ENCODE peak calls at places on chromosomes 4 and X, in eight cellular contexts. R is IMR-90, X is A549, L is lower lobe of right lung, U is uterus, D is cardiac muscle cell, O is upper lobe of right lung, J is OCI-LY7. K is an unnamed sample. For H3K4me1, the result is how much of the 10 kb centered on the place peaks cover.

GRCh38 chr4:106717094-106717493 is 319.0 kb downstream of the DKK2 start:
- DNase-seq in R (no peak), X (no peak), L (no peak), U (no peak), D (no peak), O (no peak), J (no peak), K (no peak)

GRCh38 chr4:24742335-24742734 is 53.0 kb upstream of the SOD3 start:
- DNase-seq in R (no peak), X (no peak), L (no peak), U (no peak), D (no peak), O (no peak), J (no peak), K (no peak)

GRCh38 chrX:69070949-69071650 is 94.2 kb downstream of the PJA1 start:
- DNase-seq in R (no peak), X (no peak), L (no peak), U (peak), D (peak), O (no peak), J (no peak), K (no peak)

GRCh38 chrX:33969105-33969504 is 163.0 kb downstream of the FAM47A start:
- DNase-seq in R (no peak), X (no peak), L (no peak), U (no peak), D (no peak), O (no peak), J (no peak), K (no peak)

GRCh38 chr4:37236165-37236564 is 8.4 kb upstream of the NWD2 start:
- DNase-seq in R (no peak), X (no peak), L (no peak), U (no peak), D (no peak), O (no peak), J (no peak), K (no peak)

GRCh38 chrX:68183612-68184214 is 249.6 kb downstream of the OPHN1 start:
- DNase-seq in R (peak), X (peak), L (no peak), U (no peak), D (peak), O (no peak), J (no peak), K (no peak)

GRCh38 chr4:79331126-79331876 is 5.4 kb upstream of the NAA11 start:
- DNase-seq in R (no peak), X (no peak), L (no peak), U (no peak), D (no peak), O (no peak), J (no peak), K (no peak)

GRCh38 chr4:11687727-11688126 is 259.0 kb upstream of the HS3ST1 start:
- DNase-seq in R (no peak), X (no peak), L (no peak), U (no peak), D (no peak), O (no peak), J (no peak), K (no peak)

GRCh38 chr4:168541608-168541953 is 44.7 kb downstream of the PALLD start:
- DNase-seq in R (peak), X (no peak), L (no peak), U (no peak), D (no peak), O (no peak), J (no peak), K (no peak)

GRCh38 chr4:168942985-168943384 is 67.1 kb downstream of the CBR4 start:
- DNase-seq in R (no peak), X (no peak), L (no peak), U (no peak), D (no peak), O (no peak), J (peak), K (no peak)

GRCh38 chrX:149151805-149152757 is 353.0 kb downstream of the IDS start:
- DNase-seq in R (no peak), X (no peak), L (no peak), U (no peak), D (no peak), O (no peak), J (no peak), K (no peak)

GRCh38 chrX:132636080-132636479 is 147.2 kb upstream of the MBNL3 start:
- DNase-seq in R (no peak), X (no peak), L (no peak), U (no peak), D (no peak), O (no peak), J (no peak), K (no peak)

GRCh38 chr4:102535398-102536082 is 34.4 kb downstream of the NFKB1 start:
- DNase-seq in R (peak), X (no peak), L (no peak), U (no peak), D (no peak), O (no peak), J (no peak), K (no peak)

GRCh38 chr4:182143086-182143821 is 99.9 kb upstream of the TENM3 start:
- DNase-seq in R (peak), X (no peak), L (no peak), U (peak), D (peak), O (no peak), J (no peak), K (peak)

GRCh38 chrX:42824541-42824940 is 46.6 kb upstream of the PPP1R2C start:
- DNase-seq in R (no peak), X (no peak), L (no peak), U (no peak), D (no peak), O (no peak), J (no peak), K (no peak)

GRCh38 chr4:183522821-183523220 is 18.0 kb downstream of the ING2 start:
- DNase-seq in R (no peak), X (no peak), L (no peak), U (no peak), D (peak), O (no peak), J (no peak), K (no peak)

GRCh38 chr4:6085943-6086628 is 67.9 kb upstream of the C4orf50 start:
- DNase-seq in R (no peak), X (no peak), L (no peak), U (no peak), D (no peak), O (no peak), J (no peak), K (no peak)

GRCh38 chrX:20530319-20530979 is 263.7 kb upstream of the RPS6KA3 start:
- DNase-seq in R (peak), X (peak), L (no peak), U (peak), D (peak), O (no peak), J (peak), K (peak)

GRCh38 chr4:8297691-8298485 is 28.3 kb downstream of the HTRA3 start:
- DNase-seq in R (no peak), X (no peak), L (peak), U (peak), D (no peak), O (peak), J (no peak), K (no peak)

GRCh38 chr4:186144180-186144579 is 39.7 kb downstream of the FAM149A start:
- DNase-seq in R (peak), X (peak), L (no peak), U (peak), D (peak), O (no peak), J (no peak), K (no peak)

GRCh38 chrX:12979630-12980015 is 4.7 kb downstream of the TMSB4X start:
- DNase-seq in R (peak), X (no peak), L (no peak), U (no peak), D (no peak), O (no peak), J (no peak), K (no peak)
- H3K4me1 ChIP-seq in R (under half), X (under half), L (under half), U (under half), D (under half), O (under half), J (under half), K (under half)

GRCh38 chr4:163611172-163611571 is 116.7 kb downstream of the TMA16 start:
- DNase-seq in R (no peak), X (no peak), L (no peak), U (no peak), D (no peak), O (no peak), J (peak), K (no peak)

GRCh38 chr4:163613375-163613774 is 118.9 kb downstream of the TMA16 start:
- DNase-seq in R (no peak), X (no peak), L (no peak), U (no peak), D (no peak), O (no peak), J (no peak), K (no peak)

GRCh38 chr4:163610642-163611041 is 116.2 kb downstream of the TMA16 start:
- DNase-seq in R (no peak), X (no peak), L (no peak), U (no peak), D (no peak), O (no peak), J (no peak), K (no peak)

GRCh38 chr4:163612762-163613161 is 118.3 kb downstream of the TMA16 start:
- DNase-seq in R (no peak), X (no peak), L (no peak), U (no peak), D (no peak), O (no peak), J (no peak), K (no peak)

DNA sequence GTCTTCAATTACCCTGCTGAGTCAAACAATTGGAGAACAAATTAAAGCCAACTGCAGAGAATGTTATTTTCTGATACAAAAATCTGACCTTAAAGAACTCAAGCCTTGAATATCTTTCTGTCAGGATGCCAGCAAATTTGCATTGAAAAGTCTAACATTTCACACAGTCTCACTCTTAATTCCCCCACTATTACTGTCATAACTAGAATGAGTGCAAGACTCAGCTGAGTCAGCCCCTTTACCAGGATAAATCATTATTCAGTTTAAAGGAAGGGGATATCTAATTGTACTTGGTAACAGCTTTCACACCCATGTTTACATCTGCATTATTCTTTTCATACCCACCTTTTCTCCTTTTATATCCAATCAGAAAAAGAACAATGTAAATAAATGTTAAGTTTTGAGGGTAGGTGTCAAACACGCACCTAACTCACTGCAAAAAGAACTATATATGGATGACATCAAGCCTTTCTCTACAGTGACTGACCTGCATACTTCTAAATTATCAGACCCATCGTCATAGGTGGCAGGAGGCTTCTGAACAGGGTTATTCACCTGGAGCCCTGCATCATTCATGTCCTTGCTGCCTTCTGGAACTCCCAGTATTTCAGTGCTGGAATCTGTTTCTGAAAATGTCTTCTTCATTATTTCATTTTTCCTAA is 117.4 kb downstream of the TMA16 start:
- DNase-seq in R (no peak), X (no peak), L (no peak), U (no peak), D (no peak), O (no peak), J (no peak), K (no peak)
- H3K4me1 ChIP-seq in R (under half), X (under half), L (under half), U (under half), D (under half), O (under half), J (half or more), K (under half)

DNA sequence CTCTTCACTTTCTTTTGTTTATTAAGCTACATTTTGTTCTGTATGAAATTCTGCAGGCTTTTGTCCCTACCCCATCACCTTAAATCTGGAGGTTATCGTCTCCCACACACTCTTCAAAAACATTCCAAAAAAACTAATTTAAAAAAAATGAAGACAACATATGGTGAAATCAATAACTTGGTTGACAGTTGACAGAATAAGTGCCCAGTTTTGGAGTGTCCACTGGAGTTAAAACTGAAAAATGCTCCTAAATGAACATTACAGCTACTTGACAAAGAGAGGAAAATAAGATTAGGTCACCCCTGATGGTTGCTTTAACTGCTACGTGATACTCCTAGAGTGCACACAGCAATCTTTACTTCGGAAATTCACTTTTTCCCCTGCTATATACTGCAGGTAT is 618 bp upstream of the ZNF827 start:
- DNase-seq in R (peak), X (no peak), L (no peak), U (no peak), D (peak), O (no peak), J (peak), K (no peak)
- H3K4me1 ChIP-seq in R (under half), X (under half), L (under half), U (under half), D (under half), O (under half), J (under half), K (under half)

GRCh38 chr4:2286904-2287593 is 25.1 kb upstream of the MXD4 start:
- DNase-seq in R (peak), X (no peak), L (no peak), U (no peak), D (no peak), O (peak), J (no peak), K (no peak)

GRCh38 chr4:2285665-2286381 is 23.9 kb upstream of the MXD4 start:
- DNase-seq in R (no peak), X (no peak), L (peak), U (no peak), D (no peak), O (peak), J (no peak), K (no peak)

GRCh38 chr4:2283199-2283711 is 21.3 kb upstream of the MXD4 start:
- DNase-seq in R (no peak), X (no peak), L (peak), U (no peak), D (no peak), O (no peak), J (no peak), K (no peak)

GRCh38 chr4:2284161-2284933 is 22.4 kb upstream of the MXD4 start:
- DNase-seq in R (no peak), X (no peak), L (peak), U (no peak), D (no peak), O (peak), J (no peak), K (no peak)

GRCh38 chr4:2284934-2285664 is 23.2 kb upstream of the MXD4 start:
- DNase-seq in R (peak), X (no peak), L (peak), U (no peak), D (no peak), O (peak), J (no peak), K (no peak)
- H3K4me1 ChIP-seq in R (under half), X (under half), L (under half), U (under half), D (under half), O (under half), J (under half), K (under half)

GRCh38 chr4:38514465-38515146 is 149.4 kb upstream of the KLF3 start:
- DNase-seq in R (no peak), X (no peak), L (no peak), U (no peak), D (no peak), O (no peak), J (no peak), K (no peak)
- H3K4me1 ChIP-seq in R (under half), X (under half), L (under half), U (under half), D (under half), O (under half), J (under half), K (under half)

DNA sequence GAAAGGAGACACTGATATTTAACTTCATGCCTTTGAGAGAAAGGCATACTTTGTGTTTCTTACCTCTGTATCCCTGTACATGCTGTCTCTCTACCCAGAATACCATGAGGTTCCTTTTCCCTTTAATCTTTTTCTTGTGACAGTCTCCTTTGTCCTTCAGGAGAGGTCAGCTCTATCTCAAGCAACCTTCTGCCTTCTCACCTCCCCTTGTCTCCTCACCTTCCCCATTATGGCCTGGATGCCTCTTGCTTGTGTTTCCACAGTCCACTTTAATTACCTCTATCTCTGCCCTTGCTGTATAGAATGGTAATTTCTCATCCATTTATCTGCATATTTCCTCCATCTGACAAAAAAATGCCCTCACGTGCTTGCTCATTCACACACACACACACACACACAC is 28.4 kb downstream of the MSN start:
- DNase-seq in R (no peak), X (no peak), L (no peak), U (no peak), D (no peak), O (no peak), J (no peak), K (no peak)
- H3K4me1 ChIP-seq in R (under half), X (under half), L (half or more), U (under half), D (under half), O (half or more), J (half or more), K (under half)

GRCh38 chrX:129773649-129774458 is 5.9 kb upstream of the SASH3 start:
- DNase-seq in R (no peak), X (no peak), L (no peak), U (no peak), D (no peak), O (no peak), J (no peak), K (no peak)

GRCh38 chrX:129780441-129781105 is 824 bp downstream of the SASH3 start:
- DNase-seq in R (no peak), X (no peak), L (no peak), U (no peak), D (no peak), O (no peak), J (no peak), K (no peak)

GRCh38 chrX:129779747-129780146 is at the start of gene SASH3:
- DNase-seq in R (no peak), X (no peak), L (peak), U (no peak), D (no peak), O (peak), J (peak), K (no peak)

GRCh38 chrX:129779086-129779672 is 570 bp upstream of the SASH3 start:
- DNase-seq in R (no peak), X (no peak), L (no peak), U (no peak), D (no peak), O (no peak), J (no peak), K (no peak)

GRCh38 chrX:129777218-129777768 is 2.5 kb upstream of the SASH3 start:
- DNase-seq in R (no peak), X (no peak), L (peak), U (no peak), D (no peak), O (peak), J (peak), K (peak)
- H3K4me1 ChIP-seq in R (under half), X (under half), L (under half), U (under half), D (under half), O (under half), J (half or more), K (under half)

GRCh38 chr4:143186634-143187033 is 1.9 kb downstream of the USP38 start:
- DNase-seq in R (no peak), X (no peak), L (no peak), U (no peak), D (peak), O (no peak), J (peak), K (no peak)
- H3K4me1 ChIP-seq in R (under half), X (under half), L (half or more), U (under half), D (under half), O (under half), J (under half), K (under half)